ENCODE peak calls at places on chromosome 5, in nine cellular contexts. One of them, this sample, is unnamed.

GRCh38 chr5:72572236-72572765 is 65.1 kb upstream of the ZNF366 start:
- DNase-seq in BJ: no peak
- DNase-seq in stimulated activated CD4-positive, alpha-beta T cell treated with anti-CD3 and anti-CD28 coated beads, Interleukin-1b, Interleukin-23, amount 100 ng/mL, for 24 hours: no peak
- DNase-seq in GM23248: no peak
- DNase-seq in body of pancreas: no peak
- DNase-seq in NCI-H1417: no peak
- DNase-seq in CD8-positive, alpha-beta memory T cell: no peak
- DNase-seq in GM10248: no peak
- DNase-seq in myocyte: peak; percentile 43
- DNase-seq in this sample: no peak

GRCh38 chr5:139795074-139796001 is at the start of gene PSD2:
- DNase-seq in CD8-positive, alpha-beta memory T cell: no peak
- DNase-seq in NCI-H1417: peak; percentile 48
- DNase-seq in stimulated activated CD4-positive, alpha-beta T cell treated with anti-CD3 and anti-CD28 coated beads, Interleukin-1b, Interleukin-23, amount 100 ng/mL, for 24 hours: peak; percentile 12
- DNase-seq in BJ: no peak
- DNase-seq in GM23248: peak; percentile 34
- DNase-seq in GM10248: no peak
- DNase-seq in body of pancreas: peak; percentile 46
- DNase-seq in myocyte: no peak
- DNase-seq in this sample: no peak

GRCh38 chr5:65264420-65264819 is 217.3 kb downstream of the ADAMTS6 start:
- DNase-seq in stimulated activated CD4-positive, alpha-beta T cell treated with anti-CD3 and anti-CD28 coated beads, Interleukin-1b, Interleukin-23, amount 100 ng/mL, for 24 hours: no peak
- DNase-seq in myocyte: peak; percentile 4
- DNase-seq in BJ: no peak
- DNase-seq in CD8-positive, alpha-beta memory T cell: no peak
- DNase-seq in NCI-H1417: no peak
- DNase-seq in GM10248: no peak
- DNase-seq in body of pancreas: no peak
- DNase-seq in GM23248: no peak
- DNase-seq in this sample: no peak

GRCh38 chr5:122924203-122924602 is 78.8 kb downstream of the SNX24 start:
- DNase-seq in body of pancreas: no peak
- DNase-seq in stimulated activated CD4-positive, alpha-beta T cell treated with anti-CD3 and anti-CD28 coated beads, Interleukin-1b, Interleukin-23, amount 100 ng/mL, for 24 hours: no peak
- DNase-seq in BJ: peak; percentile 11
- DNase-seq in GM23248: peak; percentile 83
- DNase-seq in myocyte: no peak
- DNase-seq in NCI-H1417: no peak
- DNase-seq in GM10248: no peak
- DNase-seq in CD8-positive, alpha-beta memory T cell: no peak
- DNase-seq in this sample: no peak

GRCh38 chr5:80181618-80182211 is 74.1 kb downstream of the SERINC5 start:
- DNase-seq in myocyte: peak; percentile 38
- DNase-seq in stimulated activated CD4-positive, alpha-beta T cell treated with anti-CD3 and anti-CD28 coated beads, Interleukin-1b, Interleukin-23, amount 100 ng/mL, for 24 hours: no peak
- DNase-seq in GM10248: no peak
- DNase-seq in body of pancreas: peak; percentile 89
- DNase-seq in GM23248: no peak
- DNase-seq in BJ: no peak
- DNase-seq in CD8-positive, alpha-beta memory T cell: peak; percentile 45
- DNase-seq in NCI-H1417: no peak
- DNase-seq in this sample: no peak

GRCh38 chr5:64599226-64599625 is 91.1 kb upstream of the SHISAL2B start:
- DNase-seq in GM23248: no peak
- DNase-seq in NCI-H1417: no peak
- DNase-seq in BJ: no peak
- DNase-seq in myocyte: no peak
- DNase-seq in body of pancreas: no peak
- DNase-seq in CD8-positive, alpha-beta memory T cell: no peak
- DNase-seq in stimulated activated CD4-positive, alpha-beta T cell treated with anti-CD3 and anti-CD28 coated beads, Interleukin-1b, Interleukin-23, amount 100 ng/mL, for 24 hours: no peak
- DNase-seq in GM10248: no peak
- DNase-seq in this sample: no peak

GRCh38 chr5:127723571-127723970 is 20.4 kb downstream of the CCDC192 start:
- DNase-seq in CD8-positive, alpha-beta memory T cell: no peak
- DNase-seq in GM23248: peak; percentile 54
- DNase-seq in GM10248: no peak
- DNase-seq in stimulated activated CD4-positive, alpha-beta T cell treated with anti-CD3 and anti-CD28 coated beads, Interleukin-1b, Interleukin-23, amount 100 ng/mL, for 24 hours: no peak
- DNase-seq in myocyte: peak; percentile 30
- DNase-seq in body of pancreas: peak; percentile 26
- DNase-seq in BJ: no peak
- DNase-seq in NCI-H1417: no peak
- DNase-seq in this sample: no peak

GRCh38 chr5:127028822-127029457 is 1.4 kb downstream of the MARCHF3 start:
- DNase-seq in stimulated activated CD4-positive, alpha-beta T cell treated with anti-CD3 and anti-CD28 coated beads, Interleukin-1b, Interleukin-23, amount 100 ng/mL, for 24 hours: no peak
- DNase-seq in CD8-positive, alpha-beta memory T cell: no peak
- DNase-seq in GM23248: no peak
- DNase-seq in myocyte: no peak
- DNase-seq in body of pancreas: peak; percentile 12
- DNase-seq in BJ: no peak
- DNase-seq in GM10248: no peak
- DNase-seq in NCI-H1417: peak; percentile 42
- DNase-seq in this sample: no peak

GRCh38 chr5:100430268-100430900 is 104.8 kb upstream of the FAM174A start:
- DNase-seq in NCI-H1417: peak; percentile 23
- DNase-seq in GM10248: peak; percentile 22
- DNase-seq in myocyte: peak; percentile 80
- DNase-seq in body of pancreas: peak; percentile 42
- DNase-seq in stimulated activated CD4-positive, alpha-beta T cell treated with anti-CD3 and anti-CD28 coated beads, Interleukin-1b, Interleukin-23, amount 100 ng/mL, for 24 hours: peak; percentile 14
- DNase-seq in GM23248: peak; percentile 67
- DNase-seq in BJ: no peak
- DNase-seq in CD8-positive, alpha-beta memory T cell: peak; percentile 15
- DNase-seq in this sample: no peak